ENCODE peak calls at places on chromosomes 6 and 20, in six cellular contexts. R, X, U, B, H and P are unnamed samples.

GRCh38 chr20:58081842-58082241 is 146.6 kb downstream of the ANKRD60 start:
- DNase-seq in R (no peak), X (peak; percentile 72), U (peak; percentile 63), B (no peak), H (no peak), P (no peak)

GRCh38 chr6:137740967-137741761 is 125.9 kb upstream of the TNFAIP3 start:
- DNase-seq in R (no peak), X (no peak), U (no peak), B (no peak), H (no peak), P (no peak)

GRCh38 chr20:36547186-36548005 is 6.1 kb downstream of the MYL9 start:
- DNase-seq in R (no peak), X (no peak), U (no peak), B (no peak), H (no peak), P (no peak)

GRCh38 chr6:6057442-6058053 is 50.8 kb upstream of the NRN1 start:
- DNase-seq in R (no peak), X (peak; percentile 40), U (peak; percentile 67), B (peak; percentile 22), H (no peak), P (peak; percentile 4)

GRCh38 chr6:31712296-31712695 is 2.9 kb upstream of the LY6G6D start:
- DNase-seq in R (no peak), X (no peak), U (no peak), B (no peak), H (no peak), P (peak; percentile 71)

GRCh38 chr6:85452441-85452881 is 2.6 kb downstream of the NT5E start:
- DNase-seq in R (no peak), X (peak; percentile 80), U (peak; percentile 93), B (no peak), H (no peak), P (no peak)

GRCh38 chr6:106715922-106716321 is 86.5 kb downstream of the QRSL1 start:
- DNase-seq in R (no peak), X (no peak), U (no peak), B (peak; percentile 9), H (no peak), P (no peak)

GRCh38 chr20:24698706-24699206 is 229.3 kb downstream of the SYNDIG1 start:
- DNase-seq in R (no peak), X (no peak), U (no peak), B (no peak), H (no peak), P (no peak)

GRCh38 chr6:19865178-19865577 is 28.0 kb downstream of the ID4 start:
- DNase-seq in R (no peak), X (no peak), U (no peak), B (no peak), H (no peak), P (no peak)

GRCh38 chr6:15504040-15504491 is 158.8 kb downstream of the DTNBP1 start:
- DNase-seq in R (no peak), X (peak; percentile 55), U (peak; percentile 62), B (no peak), H (no peak), P (no peak)

GRCh38 chr6:116215414-116215813 is 38.5 kb downstream of the TSPYL4 start:
- DNase-seq in R (no peak), X (peak; percentile 19), U (peak; percentile 21), B (no peak), H (no peak), P (no peak)

GRCh38 chr6:28353356-28353755 is 3.6 kb downstream of the ZKSCAN3 start:
- DNase-seq in R (no peak), X (no peak), U (no peak), B (no peak), H (no peak), P (no peak)

GRCh38 chr6:135880066-135880972 is 28.8 kb downstream of the PDE7B start:
- DNase-seq in R (no peak), X (peak; percentile 86), U (peak; percentile 84), B (no peak), H (no peak), P (no peak)

GRCh38 chr6:88870728-88871330 is 92.6 kb downstream of the RNGTT start:
- DNase-seq in R (peak; percentile 53), X (peak; percentile 66), U (peak; percentile 72), B (peak; percentile 30), H (no peak), P (peak; percentile 56)

GRCh38 chr6:112931835-112932234 is 584.7 kb downstream of the RFPL4B start:
- DNase-seq in R (no peak), X (peak; percentile 65), U (peak; percentile 68), B (no peak), H (no peak), P (no peak)

GRCh38 chr6:159170999-159171712 is 2.0 kb downstream of the FNDC1 start:
- DNase-seq in R (peak; percentile 37), X (peak; percentile 80), U (peak; percentile 72), B (no peak), H (no peak), P (no peak)

GRCh38 chr20:13220857-13221297 is at the start of gene ISM1:
- DNase-seq in R (no peak), X (peak; percentile 7), U (no peak), B (peak; percentile 45), H (peak; percentile 40), P (peak; percentile 20)

GRCh38 chr6:42101186-42101657 is 41.2 kb downstream of the C6orf132 start:
- DNase-seq in R (no peak), X (no peak), U (peak; percentile 46), B (no peak), H (no peak), P (no peak)

GRCh38 chr6:66771626-66772025 is 1064.6 kb upstream of the EYS start:
- DNase-seq in R (no peak), X (no peak), U (no peak), B (no peak), H (no peak), P (no peak)

GRCh38 chr20:36845288-36845969 is 30.5 kb upstream of the TLDC2 start:
- DNase-seq in R (no peak), X (no peak), U (no peak), B (no peak), H (no peak), P (no peak)

GRCh38 chr6:26388014-26388413 is 5.1 kb downstream of the BTN2A2 start:
- DNase-seq in R (no peak), X (no peak), U (no peak), B (no peak), H (no peak), P (peak; percentile 15)

GRCh38 chr6:26390504-26390903 is 7.6 kb downstream of the BTN2A2 start:
- DNase-seq in R (no peak), X (no peak), U (no peak), B (no peak), H (no peak), P (no peak)

GRCh38 chr6:26388441-26388840 is 5.5 kb downstream of the BTN2A2 start:
- DNase-seq in R (no peak), X (no peak), U (no peak), B (no peak), H (no peak), P (no peak)

GRCh38 chr6:26387565-26387964 is 4.7 kb downstream of the BTN2A2 start:
- DNase-seq in R (no peak), X (no peak), U (no peak), B (no peak), H (no peak), P (no peak)

GRCh38 chr6:26389349-26389799 is 6.5 kb downstream of the BTN2A2 start:
- DNase-seq in R (no peak), X (no peak), U (peak; percentile 38), B (no peak), H (no peak), P (no peak)
- TF ChIP-seq CTCF in R (no peak), X (no peak), U (no peak), B (no peak), H (no peak), P (no peak)

GRCh38 chr20:43983359-43983758 is 68.7 kb downstream of the TOX2 start:
- DNase-seq in R (no peak), X (no peak), U (no peak), B (no peak), H (no peak), P (peak; percentile 35)
- TF ChIP-seq CTCF in R (no peak), X (peak; percentile 37), U (peak; percentile 28), B (peak; percentile 62), H (peak; percentile 17), P (peak; percentile 37)

GRCh38 chr20:39105551-39105950 is 143.4 kb downstream of the DHX35 start:
- DNase-seq in R (no peak), X (no peak), U (no peak), B (no peak), H (no peak), P (peak; percentile 43)
- TF ChIP-seq CTCF in R (no peak), X (no peak), U (no peak), B (no peak), H (no peak), P (peak; percentile 49)

GRCh38 chr20:63624486-63624885 is 2.4 kb downstream of the GMEB2 start:
- DNase-seq in R (no peak), X (peak; percentile 37), U (peak; percentile 46), B (no peak), H (peak; percentile 5), P (no peak)
- TF ChIP-seq CTCF in R (no peak), X (peak; percentile 11), U (no peak), B (no peak), H (no peak), P (no peak)

GRCh38 chr6:33278392-33278741 is 1.4 kb downstream of the B3GALT4 start:
- DNase-seq in R (no peak), X (no peak), U (no peak), B (no peak), H (no peak), P (no peak)

GRCh38 chr6:33276581-33276863 is 401 bp upstream of the B3GALT4 start:
- DNase-seq in R (no peak), X (no peak), U (no peak), B (no peak), H (no peak), P (no peak)

GRCh38 chr6:33277663-33278391 is 904 bp downstream of the B3GALT4 start:
- DNase-seq in R (no peak), X (no peak), U (no peak), B (peak; percentile 25), H (peak; percentile 30), P (peak; percentile 41)

GRCh38 chr6:33278810-33279209 is 1.9 kb downstream of the B3GALT4 start:
- DNase-seq in R (no peak), X (no peak), U (no peak), B (no peak), H (no peak), P (no peak)

GRCh38 chr6:33276864-33277662 is at the start of gene B3GALT4:
- DNase-seq in R (peak; percentile 73), X (peak; percentile 79), U (peak; percentile 77), B (peak; percentile 66), H (peak; percentile 71), P (peak; percentile 96)
- TF ChIP-seq CTCF in R (peak; percentile 61), X (peak; percentile 39), U (no peak), B (peak; percentile 76), H (peak; percentile 37), P (peak; percentile 74)

GRCh38 chr6:168150551-168151444 is 71.8 kb upstream of the FRMD1 start:
- DNase-seq in R (no peak), X (no peak), U (no peak), B (peak; percentile 46), H (no peak), P (peak; percentile 34)
- TF ChIP-seq CTCF in R (no peak), X (peak; percentile 14), U (no peak), B (no peak), H (peak; percentile 71), P (peak; percentile 38)

DNA sequence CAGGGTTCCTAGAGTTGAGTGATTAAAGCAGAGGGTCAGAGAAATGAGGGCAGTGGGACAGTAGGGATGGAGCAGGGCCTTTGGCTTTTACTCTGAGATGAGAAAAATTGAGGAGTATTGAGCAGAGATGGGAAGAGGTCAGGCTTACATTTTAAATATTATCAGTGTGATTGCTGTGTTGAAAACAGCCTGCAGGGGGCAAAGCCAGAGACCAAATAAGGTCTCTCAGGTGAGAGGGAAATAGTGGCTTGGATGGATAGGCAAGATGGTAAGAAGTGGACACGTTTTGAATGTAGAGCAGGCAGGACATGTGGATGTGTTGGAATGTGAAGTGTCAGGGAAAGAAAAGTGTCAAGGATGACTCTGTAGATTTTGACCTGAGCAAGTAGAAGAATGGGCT is 105.0 kb upstream of the MAP3K7 start:
- DNase-seq in R (no peak), X (no peak), U (no peak), B (peak; percentile 11), H (no peak), P (peak; percentile 3)
- TF ChIP-seq CTCF in R (no peak), X (no peak), U (no peak), B (peak; percentile 65), H (peak; percentile 4), P (no peak)